ENCODE peak calls at places on chromosomes 11 and 22, in eight cellular contexts. V, W, R, A, H, X, S and D are unnamed samples.

GRCh38 chr22:46219650-46220049 is 30.4 kb downstream of the CDPF1 start:
- DNase-seq in W (no peak), H (no peak), A (no peak), R (no peak), V (no peak), S (peak; percentile 61), X (no peak), D (no peak)

GRCh38 chr22:46377566-46378498 is 42.3 kb downstream of the TRMU start:
- DNase-seq in V (peak; percentile 39), S (no peak), W (no peak), R (no peak), A (peak; percentile 93), X (no peak), H (peak; percentile 65), D (no peak)

GRCh38 chr11:87778341-87778740 is 396.9 kb downstream of the RAB38 start:
- DNase-seq in A (no peak), V (no peak), W (no peak), S (no peak), R (peak; percentile 1), X (no peak), H (no peak), D (no peak)

GRCh38 chr22:44273175-44273574 is 39.6 kb downstream of the SHISAL1 start:
- DNase-seq in R (no peak), V (no peak), H (no peak), X (no peak), S (no peak), A (no peak), W (no peak), D (no peak)

GRCh38 chr22:31102441-31103081 is 4.8 kb downstream of the SELENOM start:
- DNase-seq in W (no peak), X (no peak), V (peak; percentile 98), R (no peak), S (no peak), H (peak; percentile 92), A (no peak), D (no peak)

GRCh38 chr11:88849368-88849767 is 216.4 kb downstream of the GRM5 start:
- DNase-seq in S (no peak), X (no peak), V (peak; percentile 1), W (no peak), R (no peak), A (no peak), H (no peak), D (no peak)

GRCh38 chr11:112223125-112223524 is 3.1 kb upstream of the PTS start:
- DNase-seq in A (no peak), W (no peak), R (no peak), X (no peak), S (no peak), H (no peak), V (peak; percentile 66), D (no peak)

GRCh38 chr11:64409707-64410395 is 50.9 kb downstream of the RPS6KA4 start:
- DNase-seq in V (peak; percentile 61), H (no peak), A (no peak), W (peak; percentile 35), X (no peak), R (no peak), S (no peak), D (no peak)

GRCh38 chr11:115676206-115676605 is 172.0 kb upstream of the CADM1 start:
- DNase-seq in W (no peak), V (no peak), R (no peak), X (no peak), H (no peak), S (peak; percentile 59), A (no peak), D (no peak)

GRCh38 chr11:33507356-33507755 is 193.3 kb downstream of the C11orf91 start:
- DNase-seq in W (no peak), V (no peak), S (no peak), H (no peak), A (no peak), X (no peak), R (no peak), D (no peak)

GRCh38 chr11:71112454-71112853 is 139.9 kb downstream of the SHANK2 start:
- DNase-seq in H (no peak), S (peak; percentile 86), W (no peak), V (no peak), A (no peak), R (no peak), X (no peak), D (no peak)

GRCh38 chr22:48445113-48445827 is 1382.4 kb downstream of the BRD1 start:
- DNase-seq in H (peak; percentile 59), X (no peak), A (no peak), R (no peak), S (no peak), V (no peak), W (no peak), D (no peak)